ENCODE peak calls at places on chromosomes 3 and 15, in eight cellular contexts. Y, O, T, W, D, V, F and L are unnamed samples.

GRCh38 chr3:5520237-5520636 is 332.7 kb downstream of the EDEM1 start:
- DNase-seq in Y (no peak), O (no peak), V (no peak), D (no peak), F (no peak), T (no peak), W (no peak), L (no peak)

GRCh38 chr3:129383292-129383860 is 45.1 kb downstream of the EFCAB12 start:
- DNase-seq in V (peak; percentile 69), O (peak; percentile 11), D (no peak), T (peak; percentile 18), Y (peak; percentile 64), W (peak; percentile 75), F (peak; percentile 89), L (peak; percentile 75)

GRCh38 chr3:76097588-76097975 is 312.2 kb upstream of the ZNF717 start:
- DNase-seq in Y (no peak), D (no peak), T (no peak), V (no peak), F (no peak), W (no peak), O (no peak), L (no peak)

GRCh38 chr15:80967451-80967850 is 22.2 kb downstream of the MESD start:
- DNase-seq in Y (no peak), W (no peak), T (no peak), F (peak; percentile 71), D (no peak), O (no peak), V (no peak), L (no peak)

GRCh38 chr3:112308151-112308911 is 14.3 kb upstream of the SLC9C1 start:
- DNase-seq in F (no peak), W (no peak), V (no peak), T (no peak), D (no peak), O (no peak), Y (no peak), L (no peak)

GRCh38 chr3:129308636-129309035 is 30.0 kb downstream of the HMCES start:
- DNase-seq in D (no peak), W (no peak), T (no peak), O (no peak), V (peak; percentile 45), F (no peak), Y (no peak), L (no peak)

GRCh38 chr3:124438813-124439212 is 291.4 kb upstream of the UMPS start:
- DNase-seq in Y (no peak), O (no peak), D (no peak), F (no peak), T (no peak), V (no peak), W (no peak), L (no peak)

GRCh38 chr15:31238906-31239305 is 87.7 kb upstream of the KLF13 start:
- DNase-seq in D (no peak), F (no peak), O (no peak), V (no peak), T (no peak), W (no peak), Y (no peak), L (no peak)

GRCh38 chr3:189529468-189529867 is 101.7 kb upstream of the TP63 start:
- DNase-seq in O (no peak), F (no peak), T (no peak), Y (no peak), D (no peak), V (peak; percentile 39), W (no peak), L (no peak)

GRCh38 chr15:101001796-101002195 is 82.6 kb downstream of the LRRK1 start:
- DNase-seq in F (no peak), D (no peak), O (no peak), V (no peak), Y (no peak), W (no peak), T (no peak), L (no peak)

GRCh38 chr3:86595696-86596095 is 395.3 kb downstream of the VGLL3 start:
- DNase-seq in F (no peak), T (no peak), W (no peak), V (no peak), Y (no peak), D (no peak), O (no peak), L (no peak)

GRCh38 chr3:85721409-85722145 is 762.8 kb downstream of the CADM2 start:
- DNase-seq in F (no peak), V (no peak), D (no peak), T (no peak), Y (no peak), O (no peak), W (no peak), L (no peak)

GRCh38 chr15:75651810-75652543 is 4.3 kb downstream of the SNX33 start:
- DNase-seq in D (no peak), Y (no peak), W (peak; percentile 7), V (no peak), T (no peak), F (no peak), O (no peak), L (no peak)

GRCh38 chr3:126126811-126127431 is 43.0 kb upstream of the SLC41A3 start:
- DNase-seq in F (no peak), D (no peak), V (no peak), W (no peak), T (no peak), Y (no peak), O (no peak), L (no peak)

GRCh38 chr3:10213156-10213792 is 35.0 kb upstream of the TATDN2 start:
- DNase-seq in W (no peak), O (no peak), T (no peak), F (no peak), D (no peak), V (peak; percentile 70), Y (no peak), L (no peak)

GRCh38 chr3:124791142-124791541 is 60.9 kb downstream of the UMPS start:
- DNase-seq in W (no peak), V (no peak), F (no peak), Y (peak; percentile 13), D (no peak), O (no peak), T (no peak), L (no peak)

GRCh38 chr15:74242296-74242929 is 6.3 kb downstream of the CCDC33 start:
- DNase-seq in W (no peak), O (no peak), Y (peak; percentile 62), F (peak; percentile 72), V (no peak), D (no peak), T (no peak), L (no peak)

GRCh38 chr3:164222200-164222599 is 856.1 kb downstream of the SI start:
- DNase-seq in V (no peak), Y (no peak), F (no peak), D (no peak), T (no peak), W (no peak), O (no peak), L (no peak)

GRCh38 chr3:196640501-196640968 is 1.0 kb downstream of the NRROS start:
- DNase-seq in T (no peak), V (peak; percentile 51), W (peak; percentile 28), Y (no peak), D (no peak), O (no peak), F (no peak), L (no peak)

GRCh38 chr3:50264964-50265485 is 3.9 kb upstream of the SEMA3B start:
- DNase-seq in T (no peak), F (no peak), D (no peak), V (no peak), O (no peak), W (no peak), Y (peak; percentile 40), L (no peak)

GRCh38 chr15:30953731-30954378 is 37.6 kb downstream of the MTMR10 start:
- DNase-seq in T (no peak), V (peak; percentile 16), Y (peak; percentile 87), F (peak; percentile 79), O (peak; percentile 59), D (no peak), W (no peak), L (no peak)